ENCODE peak calls at places on chromosomes 12 and 14, in four cellular contexts. O, P, Z and R are unnamed samples.

GRCh38 chr12:74646831-74647230 is 109.2 kb downstream of the ATXN7L3B start:
- DNase-seq in O (no peak), P (peak; percentile 1), Z (no peak), R (no peak)

GRCh38 chr14:96747608-96748007 is 49.6 kb upstream of the VRK1 start:
- DNase-seq in O (no peak), P (no peak), Z (no peak), R (no peak)

GRCh38 chr14:25009891-25010290 is 40.1 kb downstream of the STXBP6 start:
- DNase-seq in O (no peak), P (peak; percentile 89), Z (no peak), R (peak; percentile 9)

GRCh38 chr14:20683125-20683895 is 1.1 kb upstream of the RNASE4 start:
- DNase-seq in O (peak; percentile 67), P (peak; percentile 94), Z (peak; percentile 68), R (peak; percentile 90)

GRCh38 chr14:94382684-94383663 is 5.4 kb downstream of the SERPINA1 start:
- DNase-seq in O (no peak), P (no peak), Z (no peak), R (no peak)

GRCh38 chr12:678747-679712 is 15.8 kb upstream of the NINJ2 start:
- DNase-seq in O (no peak), P (no peak), Z (no peak), R (no peak)

GRCh38 chr12:53596920-53597363 is 29.2 kb downstream of the ATF7 start:
- DNase-seq in O (no peak), P (no peak), Z (no peak), R (peak; percentile 45)

GRCh38 chr12:103841690-103842584 is 903 bp upstream of the NT5DC3 start:
- DNase-seq in O (peak; percentile 66), P (peak; percentile 99), Z (peak; percentile 57), R (peak; percentile 100)

GRCh38 chr12:22117551-22117950 is 71.5 kb downstream of the CMAS start:
- DNase-seq in O (no peak), P (no peak), Z (no peak), R (no peak)

GRCh38 chr14:24332094-24332983 is 2.5 kb downstream of the ADCY4 start:
- DNase-seq in O (peak; percentile 45), P (peak; percentile 63), Z (peak; percentile 43), R (peak; percentile 69)

GRCh38 chr14:104975481-104976197 is 2.5 kb downstream of the AHNAK2 start:
- DNase-seq in O (no peak), P (no peak), Z (no peak), R (no peak)

GRCh38 chr14:60311417-60311816 is 62.4 kb downstream of the PPM1A start:
- DNase-seq in O (no peak), P (peak; percentile 53), Z (no peak), R (peak; percentile 45)

GRCh38 chr12:113664224-113664681 is 192.6 kb upstream of the LHX5 start:
- DNase-seq in O (no peak), P (no peak), Z (no peak), R (no peak)

GRCh38 chr12:94427520-94428381 is 31.9 kb downstream of the CEP83 start:
- DNase-seq in O (no peak), P (peak; percentile 66), Z (no peak), R (peak; percentile 72)

GRCh38 chr12:131726-132465 is 65.3 kb downstream of the IQSEC3 start:
- DNase-seq in O (no peak), P (peak; percentile 9), Z (no peak), R (peak; percentile 58)

GRCh38 chr12:76866726-76867125 is 12.1 kb downstream of the CSRP2 start:
- DNase-seq in O (no peak), P (no peak), Z (no peak), R (peak; percentile 35)

GRCh38 chr12:65695077-65695865 is 129.0 kb upstream of the HMGA2 start:
- DNase-seq in O (peak; percentile 72), P (peak; percentile 97), Z (no peak), R (peak; percentile 100)

GRCh38 chr14:59675394-59675793 is 98.8 kb upstream of the CCDC175 start:
- DNase-seq in O (no peak), P (no peak), Z (no peak), R (no peak)

GRCh38 chr12:41532072-41532471 is 344.0 kb downstream of the PDZRN4 start:
- DNase-seq in O (no peak), P (peak; percentile 2), Z (no peak), R (peak; percentile 42)

GRCh38 chr12:58105225-58106119 is 164.1 kb downstream of the ATP23 start:
- DNase-seq in O (no peak), P (no peak), Z (no peak), R (peak; percentile 63)

GRCh38 chr12:47124451-47124850 is 44.7 kb upstream of the AMIGO2 start:
- DNase-seq in O (no peak), P (peak; percentile 64), Z (no peak), R (no peak)

GRCh38 chr12:132921685-132922084 is 34.3 kb upstream of the CHFR start:
- DNase-seq in O (no peak), P (no peak), Z (no peak), R (no peak)

GRCh38 chr12:110846615-110847566 is at the start of gene CCDC63:
- DNase-seq in O (no peak), P (peak; percentile 47), Z (peak; percentile 71), R (peak; percentile 37)

GRCh38 chr14:69685217-69685616 is 73.8 kb downstream of the SUSD6 start:
- DNase-seq in O (no peak), P (no peak), Z (no peak), R (peak; percentile 71)

GRCh38 chr12:29350080-29350479 is 30.9 kb downstream of the ERGIC2 start:
- DNase-seq in O (no peak), P (peak; percentile 62), Z (no peak), R (peak; percentile 42)

GRCh38 chr14:67485501-67486095 is 2.9 kb downstream of the TMEM229B start:
- DNase-seq in O (no peak), P (peak; percentile 31), Z (no peak), R (no peak)

GRCh38 chr14:53180272-53181221 is 27.4 kb upstream of the DDHD1 start:
- DNase-seq in O (no peak), P (peak; percentile 38), Z (no peak), R (peak; percentile 26)

GRCh38 chr14:55976219-55976618 is 142.0 kb upstream of the PELI2 start:
- DNase-seq in O (no peak), P (no peak), Z (no peak), R (no peak)

GRCh38 chr12:26097046-26097878 is 27.6 kb downstream of the BHLHE41 start:
- DNase-seq in O (peak; percentile 57), P (peak; percentile 71), Z (peak; percentile 59), R (peak; percentile 76)

GRCh38 chr12:54601841-54602240 is 13.4 kb upstream of the PPP1R1A start:
- DNase-seq in O (no peak), P (peak; percentile 40), Z (no peak), R (peak; percentile 40)